ENCODE peak calls at places on chromosomes 1 and 21, in four cellular contexts. Z, H, T and W are unnamed samples.

GRCh38 chr1:79089946-79090345 is 83.4 kb upstream of the ADGRL4 start:
- DNase-seq in T (no peak), Z (no peak), H (no peak), W (no peak)

GRCh38 chr21:42031816-42032215 is 21.7 kb upstream of the ZBTB21 start:
- DNase-seq in H (no peak), T (no peak), Z (no peak), W (no peak)

GRCh38 chr1:117059334-117059677 is 820 bp upstream of the TTF2 start:
- DNase-seq in H (peak), T (no peak), Z (peak), W (no peak)

GRCh38 chr1:68363346-68363745 is 86.4 kb downstream of the RPE65 start:
- DNase-seq in H (no peak), T (no peak), Z (no peak), W (no peak)

GRCh38 chr1:65253800-65254319 is 55.5 kb upstream of the DNAJC6 start:
- DNase-seq in T (no peak), Z (no peak), H (no peak), W (no peak)

GRCh38 chr1:5970623-5971273 is 21.5 kb downstream of the NPHP4 start:
- DNase-seq in Z (no peak), H (no peak), T (no peak), W (no peak)

GRCh38 chr1:117370071-117370470 is 2.8 kb downstream of the MAN1A2 start:
- DNase-seq in T (no peak), H (no peak), Z (no peak), W (peak)

GRCh38 chr1:159025043-159025442 is 15.3 kb downstream of the IFI16 start:
- DNase-seq in T (no peak), H (no peak), Z (no peak), W (no peak)

GRCh38 chr21:14215971-14216621 is at the start of gene RBM11:
- DNase-seq in H (peak), T (peak), Z (no peak), W (peak)

DNA sequence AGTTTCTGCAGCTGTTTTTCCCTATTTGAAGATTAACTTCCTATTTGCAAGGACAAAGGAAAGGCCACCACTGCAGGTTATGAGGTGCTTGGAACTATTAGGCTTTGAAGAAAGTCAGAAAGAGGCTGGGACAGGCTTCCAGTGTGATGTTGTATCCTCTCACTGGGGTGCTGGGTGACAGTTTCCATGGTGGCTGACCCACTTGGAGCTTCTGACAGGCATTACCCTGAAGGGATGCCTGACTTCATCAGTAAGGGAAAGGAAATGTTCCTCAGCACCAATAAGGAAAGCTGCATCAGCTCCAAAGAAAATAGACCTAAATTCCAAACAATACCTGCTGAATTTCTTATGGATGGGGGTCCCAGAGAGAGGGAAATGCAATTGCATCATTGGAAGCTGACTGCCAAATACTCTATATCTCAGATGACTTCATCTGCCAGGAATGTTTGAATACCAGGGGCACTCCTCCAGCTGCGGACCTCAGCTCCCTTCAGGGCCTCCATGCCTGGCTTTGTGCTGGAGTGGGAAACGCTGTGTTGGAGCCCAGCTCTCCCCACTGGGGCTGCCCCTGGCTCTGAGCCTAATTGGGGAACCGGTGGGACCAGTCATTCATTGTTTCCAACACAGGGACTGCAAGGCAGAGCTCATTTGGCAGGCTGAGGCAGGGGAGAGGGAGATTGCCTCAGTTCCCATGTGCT is 76.6 kb downstream of the RGL1 start:
- DNase-seq in Z (no peak), T (peak), H (peak), W (no peak)
- TF ChIP-seq BRCA1 in Z (no peak), T (no peak), H (no peak), W (no peak)

GRCh38 chr1:84672080-84672735 is 18.1 kb downstream of the SSX2IP start:
- DNase-seq in T (no peak), H (no peak), Z (no peak), W (no peak)

GRCh38 chr1:84677415-84678099 is 12.7 kb downstream of the SSX2IP start:
- DNase-seq in Z (no peak), H (no peak), T (no peak), W (no peak)

GRCh38 chr1:84675106-84675505 is 15.2 kb downstream of the SSX2IP start:
- DNase-seq in T (no peak), Z (no peak), H (no peak), W (no peak)

GRCh38 chr1:84675631-84676030 is 14.6 kb downstream of the SSX2IP start:
- DNase-seq in T (no peak), Z (no peak), H (no peak), W (no peak)

GRCh38 chr1:84674021-84674420 is 16.2 kb downstream of the SSX2IP start:
- DNase-seq in T (no peak), H (no peak), Z (no peak), W (no peak)
- TF ChIP-seq BRCA1 in T (no peak), H (no peak), Z (no peak), W (no peak)

GRCh38 chr1:28441674-28442073 is 64.2 kb upstream of the RCC1 start:
- DNase-seq in Z (no peak), T (no peak), H (no peak), W (no peak)
- TF ChIP-seq BRCA1 in Z (no peak), T (no peak), H (no peak), W (no peak)

DNA sequence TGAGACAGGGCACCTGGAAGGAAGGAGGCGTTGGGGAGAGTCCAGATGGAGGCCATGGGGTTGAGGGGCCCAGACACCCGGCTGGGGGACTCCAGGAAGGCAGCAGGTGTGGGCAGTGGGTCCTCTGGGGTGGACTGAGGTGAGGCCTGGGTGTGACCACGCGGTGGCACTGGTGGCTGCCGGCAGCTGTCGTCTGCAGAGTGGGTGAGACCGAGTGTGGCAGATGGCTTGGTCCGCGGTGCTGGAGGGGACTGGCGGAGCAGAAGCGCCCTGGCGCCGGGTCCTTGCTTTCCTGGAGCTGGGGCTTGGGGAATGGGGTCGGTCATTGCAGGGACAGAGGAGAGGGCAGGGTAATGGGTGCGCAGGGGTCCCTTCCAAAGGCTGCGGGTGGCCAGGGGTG is 12.5 kb downstream of the AGRN start:
- DNase-seq in H (no peak), T (no peak), Z (no peak), W (no peak)
- TF ChIP-seq BRCA1 in H (no peak), T (no peak), Z (no peak), W (no peak)

GRCh38 chr1:41285818-41286217 is 43.7 kb upstream of the SCMH1 start:
- DNase-seq in Z (no peak), T (no peak), H (no peak), W (no peak)

GRCh38 chr1:41280189-41281032 is 38.3 kb upstream of the SCMH1 start:
- DNase-seq in T (no peak), Z (no peak), H (no peak), W (no peak)

GRCh38 chr1:41284121-41284520 is 42.0 kb upstream of the SCMH1 start:
- DNase-seq in Z (no peak), T (no peak), H (no peak), W (no peak)

GRCh38 chr1:41281367-41281766 is 39.3 kb upstream of the SCMH1 start:
- DNase-seq in H (no peak), T (no peak), Z (no peak), W (no peak)

GRCh38 chr1:41282679-41283317 is 40.7 kb upstream of the SCMH1 start:
- DNase-seq in T (peak), Z (no peak), H (peak), W (peak)
- TF ChIP-seq BRCA1 in T (no peak), Z (no peak), H (no peak), W (no peak)

GRCh38 chr1:108851567-108851966 is 5.3 kb downstream of the AKNAD1 start:
- DNase-seq in H (no peak), Z (no peak), T (no peak), W (no peak)

GRCh38 chr1:108854226-108855019 is 2.5 kb downstream of the AKNAD1 start:
- DNase-seq in H (no peak), T (no peak), Z (no peak), W (no peak)

GRCh38 chr1:108848802-108849201 is 8.1 kb downstream of the AKNAD1 start:
- DNase-seq in Z (no peak), T (no peak), H (no peak), W (no peak)

GRCh38 chr1:108852541-108852940 is 4.4 kb downstream of the AKNAD1 start:
- DNase-seq in T (no peak), H (no peak), Z (no peak), W (no peak)

GRCh38 chr1:108852141-108852540 is 4.8 kb downstream of the AKNAD1 start:
- DNase-seq in H (no peak), Z (no peak), T (no peak), W (no peak)
- TF ChIP-seq BRCA1 in H (no peak), Z (no peak), T (no peak), W (no peak)

DNA sequence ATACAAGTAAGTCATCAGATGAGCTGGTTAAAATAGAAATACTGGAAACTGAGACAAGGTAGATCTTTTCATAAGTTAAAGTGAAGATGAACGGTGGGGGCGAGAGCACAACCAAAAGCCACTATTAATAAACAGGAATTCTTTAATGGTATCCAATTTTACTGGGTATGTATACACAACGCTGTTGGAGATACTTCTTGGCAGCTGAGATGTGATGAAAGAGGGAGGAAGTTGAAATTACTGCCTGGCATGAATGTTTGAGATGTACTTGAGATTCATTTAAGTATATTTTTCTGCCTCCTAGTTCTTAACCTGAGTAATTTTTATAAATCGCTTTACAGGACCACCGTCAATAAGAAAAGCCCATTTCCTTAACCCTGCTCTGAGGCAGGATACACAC is 110.0 kb upstream of the ZRANB2 start:
- DNase-seq in T (no peak), H (no peak), Z (no peak), W (no peak)
- TF ChIP-seq BRCA1 in T (no peak), H (no peak), Z (no peak), W (no peak)

GRCh38 chr1:50593515-50593914 is 170.3 kb upstream of the DMRTA2 start:
- DNase-seq in H (no peak), T (no peak), Z (no peak), W (no peak)

GRCh38 chr1:50591598-50591997 is 168.4 kb upstream of the DMRTA2 start:
- DNase-seq in T (no peak), H (no peak), Z (no peak), W (no peak)

GRCh38 chr1:50599546-50599945 is 176.3 kb upstream of the DMRTA2 start:
- DNase-seq in T (no peak), Z (no peak), H (no peak), W (no peak)

GRCh38 chr1:50595874-50596273 is 172.6 kb upstream of the DMRTA2 start:
- DNase-seq in H (no peak), Z (no peak), T (no peak), W (no peak)
- TF ChIP-seq BRCA1 in H (no peak), Z (no peak), T (no peak), W (no peak)

GRCh38 chr1:56586502-56586901 is 7.1 kb upstream of the PLPP3 start:
- DNase-seq in Z (no peak), H (peak), T (no peak), W (no peak)

GRCh38 chr1:56580771-56581170 is 1.4 kb upstream of the PLPP3 start:
- DNase-seq in T (no peak), H (no peak), Z (no peak), W (no peak)

GRCh38 chr1:56585985-56586384 is 6.6 kb upstream of the PLPP3 start:
- DNase-seq in Z (no peak), T (no peak), H (no peak), W (no peak)

GRCh38 chr1:56583957-56584468 is 4.7 kb upstream of the PLPP3 start:
- DNase-seq in T (no peak), Z (no peak), H (no peak), W (no peak)

DNA sequence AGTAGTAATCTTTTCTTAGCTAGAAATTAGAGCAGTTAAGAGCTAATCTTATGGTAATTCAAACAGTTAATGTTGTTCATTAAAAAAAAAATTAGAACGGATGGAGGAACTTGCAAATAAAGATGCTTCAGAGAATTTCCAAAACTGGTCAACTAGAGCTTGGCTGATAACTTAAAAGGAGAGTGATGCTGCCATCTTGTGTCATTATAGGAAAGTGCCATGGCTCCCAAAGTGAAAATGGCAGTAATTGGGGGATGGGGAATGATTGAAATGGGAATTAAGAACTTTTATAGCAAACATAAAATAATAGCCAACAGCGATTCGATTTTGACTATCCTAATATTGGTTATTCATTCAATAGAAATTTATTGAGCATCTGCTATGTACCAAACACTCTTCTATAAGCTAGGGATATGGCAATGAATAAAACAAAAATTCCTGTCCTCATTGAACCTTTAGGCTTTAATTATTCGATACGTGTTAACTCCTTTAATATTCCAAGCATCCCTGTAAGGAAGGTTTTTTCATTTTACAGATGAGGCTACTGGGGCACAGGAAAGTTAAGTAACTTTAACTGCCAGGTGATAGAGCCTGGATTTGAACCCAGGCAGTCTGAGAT is 5.7 kb upstream of the PLPP3 start:
- DNase-seq in H (peak), Z (no peak), T (no peak), W (peak)
- TF ChIP-seq BRCA1 in H (no peak), Z (no peak), T (no peak), W (no peak)